ENCODE peak calls at places on chromosomes 5 and 9, in six cellular contexts. S, H, N, D, E and P are unnamed samples.

GRCh38 chr9:28770827-28771226 is 1197.5 kb upstream of the C9orf72 start:
- DNase-seq in H (no peak), E (no peak), N (no peak), D (no peak), S (no peak), P (no peak)

GRCh38 chr5:55597014-55597981 is 62.5 kb upstream of the PLPP1 start:
- DNase-seq in N (no peak), H (peak; percentile 85), D (peak; percentile 81), E (peak; percentile 55), S (peak; percentile 92), P (no peak)

GRCh38 chr9:101536938-101537337 is 3.3 kb downstream of the RNF20 start:
- DNase-seq in H (peak; percentile 15), E (no peak), D (peak; percentile 43), N (peak; percentile 19), S (peak; percentile 47), P (no peak)

GRCh38 chr9:134356496-134357470 is 30.5 kb downstream of the RXRA start:
- DNase-seq in H (no peak), E (no peak), D (peak; percentile 54), S (no peak), N (no peak), P (peak; percentile 87)

GRCh38 chr5:118125687-118126086 is 862.7 kb downstream of the DTWD2 start:
- DNase-seq in S (no peak), N (peak; percentile 0), E (no peak), H (no peak), D (no peak), P (no peak)

GRCh38 chr9:136587145-136587943 is 41.5 kb upstream of the NOTCH1 start:
- DNase-seq in D (peak; percentile 78), H (peak; percentile 51), N (no peak), E (peak; percentile 91), S (peak; percentile 69), P (no peak)

GRCh38 chr5:11737010-11737409 is 167.2 kb downstream of the CTNND2 start:
- DNase-seq in D (no peak), N (no peak), H (no peak), E (no peak), S (no peak), P (no peak)

GRCh38 chr5:164119806-164120440 is 614.5 kb downstream of the MAT2B start:
- DNase-seq in S (peak; percentile 44), H (peak; percentile 38), N (no peak), D (peak; percentile 46), E (no peak), P (no peak)

GRCh38 chr5:78959767-78960166 is 25.3 kb downstream of the ARSB start:
- DNase-seq in D (no peak), E (no peak), N (no peak), H (no peak), S (no peak), P (no peak)

GRCh38 chr9:81559741-81560140 is 129.6 kb downstream of the TLE1 start:
- DNase-seq in E (no peak), H (peak; percentile 93), N (peak; percentile 93), S (peak; percentile 90), D (peak; percentile 94), P (peak; percentile 74)

GRCh38 chr9:127904518-127904887 is 5.1 kb upstream of the ST6GALNAC6 start:
- DNase-seq in H (no peak), N (no peak), E (no peak), D (peak; percentile 44), S (no peak), P (no peak)

GRCh38 chr5:154157483-154158378 is 32.8 kb upstream of the GALNT10 start:
- DNase-seq in D (no peak), S (no peak), E (no peak), N (no peak), H (peak; percentile 43), P (no peak)

GRCh38 chr5:127565586-127566270 is 48.3 kb downstream of the PRRC1 start:
- DNase-seq in H (no peak), E (no peak), S (no peak), N (no peak), D (no peak), P (no peak)

GRCh38 chr9:84711398-84711777 is 41.9 kb downstream of the NTRK2 start:
- DNase-seq in D (no peak), N (no peak), S (no peak), H (no peak), E (no peak), P (no peak)

GRCh38 chr9:98107926-98108325 is 11.1 kb downstream of the TRIM14 start:
- DNase-seq in D (no peak), E (no peak), N (no peak), S (no peak), H (no peak), P (no peak)

GRCh38 chr9:1804128-1804865 is 210.8 kb upstream of the SMARCA2 start:
- DNase-seq in N (no peak), H (no peak), E (no peak), D (no peak), S (no peak), P (no peak)

GRCh38 chr5:134917070-134917831 is 12.3 kb downstream of the PCBD2 start:
- DNase-seq in D (no peak), N (no peak), H (no peak), S (no peak), E (no peak), P (no peak)

GRCh38 chr9:100590481-100590880 is 12.6 kb downstream of the CAVIN4 start:
- DNase-seq in S (peak; percentile 71), E (no peak), H (peak; percentile 46), D (peak; percentile 14), N (no peak), P (no peak)

GRCh38 chr5:94066437-94067207 is 325.2 kb upstream of the POU5F2 start:
- DNase-seq in H (no peak), E (no peak), D (no peak), S (no peak), N (no peak), P (no peak)

GRCh38 chr9:138066049-138066448 is 188.5 kb downstream of the CACNA1B start:
- DNase-seq in S (no peak), E (no peak), D (no peak), H (no peak), N (no peak), P (peak; percentile 34)

GRCh38 chr5:115542651-115543364 is 1.8 kb downstream of the FEM1C start:
- DNase-seq in S (no peak), N (no peak), E (no peak), H (no peak), D (no peak), P (no peak)

GRCh38 chr5:168140256-168140655 is 151.2 kb upstream of the WWC1 start:
- DNase-seq in S (no peak), N (no peak), D (no peak), H (no peak), E (no peak), P (no peak)

GRCh38 chr5:6783787-6784186 is 70.6 kb downstream of the TENT4A start:
- DNase-seq in H (peak; percentile 22), S (no peak), N (no peak), E (no peak), D (peak; percentile 37), P (no peak)

GRCh38 chr5:1925111-1926070 is 42.7 kb upstream of the IRX4 start:
- DNase-seq in S (no peak), D (no peak), N (no peak), E (no peak), H (no peak), P (no peak)

GRCh38 chr9:135343136-135343535 is 136.4 kb upstream of the PPP1R26 start:
- DNase-seq in S (no peak), E (no peak), D (no peak), H (no peak), N (no peak), P (no peak)

GRCh38 chr5:136063778-136064465 is 35.1 kb downstream of the TGFBI start:
- DNase-seq in S (no peak), E (no peak), D (no peak), H (no peak), N (no peak), P (no peak)

GRCh38 chr5:169583101-169583423 is 511 bp upstream of the SPDL1 start:
- DNase-seq in D (no peak), S (no peak), E (no peak), H (no peak), N (no peak), P (no peak)

GRCh38 chr5:119417891-119418781 is 34.2 kb upstream of the HSD17B4 start:
- DNase-seq in S (peak; percentile 69), D (peak; percentile 85), E (no peak), N (peak; percentile 68), H (peak; percentile 81), P (no peak)

GRCh38 chr5:123350744-123351143 is 72.5 kb downstream of the CEP120 start:
- DNase-seq in E (no peak), S (no peak), D (no peak), N (no peak), H (no peak), P (no peak)

GRCh38 chr5:90381213-90381929 is 28.2 kb downstream of the CETN3 start:
- DNase-seq in S (no peak), D (no peak), N (no peak), H (no peak), E (no peak), P (no peak)

GRCh38 chr9:96317335-96317980 is 15.5 kb upstream of the HSD17B3 start:
- DNase-seq in D (peak; percentile 84), S (peak; percentile 72), H (peak; percentile 64), N (peak; percentile 60), E (peak; percentile 64), P (no peak)

GRCh38 chr5:15763754-15764153 is 263.8 kb downstream of the FBXL7 start:
- DNase-seq in S (peak; percentile 38), H (peak; percentile 65), N (no peak), D (peak; percentile 10), E (no peak), P (no peak)

GRCh38 chr9:78439192-78439865 is 142.4 kb downstream of the PSAT1 start:
- DNase-seq in N (peak; percentile 85), E (peak; percentile 65), D (peak; percentile 88), H (peak; percentile 90), S (peak; percentile 79), P (peak; percentile 82)
- H3K4me3 ChIP-seq in N (peak overlapping the region; percentile 32), E (peak overlapping the region; percentile 39), D (no peak overlapping the region), H (peak overlapping the region; percentile 46), S (no peak overlapping the region), P (peak overlapping the region; percentile 19)

DNA sequence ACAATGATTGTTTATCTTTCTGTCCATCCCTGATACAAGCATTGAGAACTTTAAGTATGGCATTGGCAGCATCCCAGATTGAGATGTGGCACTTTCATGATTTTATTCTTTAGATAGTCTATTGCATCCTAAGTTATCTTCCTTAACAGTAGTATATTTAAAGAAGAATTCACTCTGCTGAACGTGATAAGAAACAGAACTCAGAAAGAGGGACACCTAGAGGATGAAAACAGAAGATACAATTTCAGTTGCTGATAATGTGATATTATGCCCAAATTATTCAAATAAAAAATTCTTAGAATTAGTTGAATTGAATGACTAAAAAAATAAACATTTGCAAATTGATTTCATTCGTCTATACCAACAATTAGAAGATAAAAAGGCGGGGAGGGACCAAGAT is 218.1 kb upstream of the DMRTA1 start:
- DNase-seq in H (peak; percentile 21), D (no peak), N (no peak), S (peak; percentile 50), E (no peak), P (no peak)
- TF ChIP-seq CTCF in H (peak; percentile 55), D (peak; percentile 41), N (no peak), S (peak; percentile 48), E (peak; percentile 29), P (no peak)

GRCh38 chr9:102941868-102942267 is 53.3 kb upstream of the CYLC2 start:
- DNase-seq in S (no peak), E (no peak), H (no peak), N (no peak), D (no peak), P (no peak)
- H3K4me3 ChIP-seq in S (no peak overlapping the region), E (no peak overlapping the region), H (no peak overlapping the region), N (no peak overlapping the region), D (no peak overlapping the region), P (no peak overlapping the region)

GRCh38 chr9:2826291-2826690 is 17.6 kb downstream of the PUM3 start:
- DNase-seq in H (no peak), D (no peak), S (no peak), E (no peak), N (no peak), P (no peak)
- TF ChIP-seq CTCF in H (no peak), D (no peak), S (no peak), E (no peak), N (no peak), P (no peak)

GRCh38 chr9:109421034-109421700 is 76.9 kb downstream of the PTPN3 start:
- DNase-seq in E (peak; percentile 39), D (no peak), S (no peak), N (no peak), H (no peak), P (no peak)
- H3K4me3 ChIP-seq in E (peak overlapping the region; percentile 64), D (no peak overlapping the region), S (no peak overlapping the region), N (no peak overlapping the region), H (no peak overlapping the region), P (no peak overlapping the region)